ENCODE peak calls at places on chromosome 21, in seven cellular contexts. One of them, this sample, is unnamed.

GRCh38 chr21:26966978-26967913 is at the start of gene ADAMTS5:
- DNase-seq in IMR-90: peak
- DNase-seq in H1: no peak
- DNase-seq in mesendoderm: peak
- DNase-seq in H9: peak
- DNase-seq in neuronal stem cell: peak
- DNase-seq in trophoblast cell: peak
- DNase-seq in this sample: peak

GRCh38 chr21:43600642-43601397 is 58.5 kb downstream of the HSF2BP start:
- DNase-seq in IMR-90: peak
- DNase-seq in H1: no peak
- DNase-seq in mesendoderm: no peak
- DNase-seq in H9: no peak
- DNase-seq in neuronal stem cell: no peak
- DNase-seq in trophoblast cell: peak
- DNase-seq in this sample: peak

GRCh38 chr21:40388046-40388445 is 458.9 kb downstream of the DSCAM start:
- DNase-seq in IMR-90: no peak
- DNase-seq in H1: no peak
- DNase-seq in mesendoderm: no peak
- DNase-seq in H9: no peak
- DNase-seq in neuronal stem cell: no peak
- DNase-seq in trophoblast cell: no peak
- DNase-seq in this sample: no peak

GRCh38 chr21:34983680-34984086 is 65.4 kb downstream of the RUNX1 start:
- DNase-seq in IMR-90: peak
- DNase-seq in H1: no peak
- DNase-seq in mesendoderm: no peak
- DNase-seq in H9: no peak
- DNase-seq in neuronal stem cell: no peak
- DNase-seq in trophoblast cell: peak
- DNase-seq in this sample: peak

GRCh38 chr21:35136586-35137254 is 87.6 kb upstream of the RUNX1 start:
- DNase-seq in IMR-90: peak
- DNase-seq in H1: no peak
- DNase-seq in mesendoderm: peak
- DNase-seq in H9: no peak
- DNase-seq in neuronal stem cell: no peak
- DNase-seq in trophoblast cell: peak
- DNase-seq in this sample: peak

GRCh38 chr21:35824136-35824535 is 236.2 kb downstream of the SETD4 start:
- DNase-seq in IMR-90: no peak
- DNase-seq in H1: no peak
- DNase-seq in mesendoderm: no peak
- DNase-seq in H9: no peak
- DNase-seq in neuronal stem cell: no peak
- DNase-seq in trophoblast cell: no peak
- DNase-seq in this sample: no peak

GRCh38 chr21:17925900-17926299 is 106.7 kb upstream of the C21orf91 start:
- DNase-seq in IMR-90: peak
- DNase-seq in H1: no peak
- DNase-seq in mesendoderm: peak
- DNase-seq in H9: no peak
- DNase-seq in neuronal stem cell: no peak
- DNase-seq in trophoblast cell: peak
- DNase-seq in this sample: peak

GRCh38 chr21:44487831-44488230 is 32.5 kb downstream of the LRRC3 start:
- DNase-seq in IMR-90: peak
- DNase-seq in H1: peak
- DNase-seq in mesendoderm: peak
- DNase-seq in H9: no peak
- DNase-seq in neuronal stem cell: no peak
- DNase-seq in trophoblast cell: peak
- DNase-seq in this sample: peak

GRCh38 chr21:26515257-26515656 is 57.8 kb downstream of the CYYR1 start:
- DNase-seq in IMR-90: no peak
- DNase-seq in H1: no peak
- DNase-seq in mesendoderm: no peak
- DNase-seq in H9: no peak
- DNase-seq in neuronal stem cell: no peak
- DNase-seq in trophoblast cell: no peak
- DNase-seq in this sample: no peak

GRCh38 chr21:43824250-43824882 is 35.0 kb downstream of the RRP1 start:
- DNase-seq in IMR-90: peak
- DNase-seq in H1: no peak
- DNase-seq in mesendoderm: no peak
- DNase-seq in H9: no peak
- DNase-seq in neuronal stem cell: no peak
- DNase-seq in trophoblast cell: no peak
- DNase-seq in this sample: peak

GRCh38 chr21:29080454-29080930 is 7.0 kb upstream of the CCT8 start:
- DNase-seq in IMR-90: peak
- DNase-seq in H1: no peak
- DNase-seq in mesendoderm: no peak
- DNase-seq in H9: no peak
- DNase-seq in neuronal stem cell: no peak
- DNase-seq in trophoblast cell: no peak
- DNase-seq in this sample: no peak

GRCh38 chr21:44618909-44619308 is 7.0 kb downstream of the KRTAP10-8 start:
- DNase-seq in IMR-90: no peak
- DNase-seq in H1: no peak
- DNase-seq in mesendoderm: no peak
- DNase-seq in H9: no peak
- DNase-seq in neuronal stem cell: no peak
- DNase-seq in trophoblast cell: no peak
- DNase-seq in this sample: no peak

GRCh38 chr21:37871121-37871862 is 45.0 kb downstream of the KCNJ6 start:
- DNase-seq in IMR-90: peak
- DNase-seq in H1: no peak
- DNase-seq in mesendoderm: no peak
- DNase-seq in H9: no peak
- DNase-seq in neuronal stem cell: no peak
- DNase-seq in trophoblast cell: no peak
- DNase-seq in this sample: peak

GRCh38 chr21:17388226-17388625 is 124.6 kb upstream of the CXADR start:
- DNase-seq in IMR-90: no peak
- DNase-seq in H1: no peak
- DNase-seq in mesendoderm: peak
- DNase-seq in H9: no peak
- DNase-seq in neuronal stem cell: no peak
- DNase-seq in trophoblast cell: no peak
- DNase-seq in this sample: no peak

GRCh38 chr21:37927711-37928110 is 11.5 kb upstream of the KCNJ6 start:
- DNase-seq in IMR-90: no peak
- DNase-seq in H1: no peak
- DNase-seq in mesendoderm: no peak
- DNase-seq in H9: no peak
- DNase-seq in neuronal stem cell: no peak
- DNase-seq in trophoblast cell: no peak
- DNase-seq in this sample: no peak

GRCh38 chr21:27636671-27637070 is 669.8 kb upstream of the ADAMTS5 start:
- DNase-seq in IMR-90: no peak
- DNase-seq in H1: no peak
- DNase-seq in mesendoderm: no peak
- DNase-seq in H9: no peak
- DNase-seq in neuronal stem cell: no peak
- DNase-seq in trophoblast cell: no peak
- DNase-seq in this sample: no peak

GRCh38 chr21:36165356-36165755 is 8.7 kb downstream of the DOP1B start:
- DNase-seq in IMR-90: no peak
- DNase-seq in H1: no peak
- DNase-seq in mesendoderm: no peak
- DNase-seq in H9: no peak
- DNase-seq in neuronal stem cell: no peak
- DNase-seq in trophoblast cell: no peak
- DNase-seq in this sample: no peak

GRCh38 chr21:39079617-39080016 is 103.6 kb downstream of the PSMG1 start:
- DNase-seq in IMR-90: peak
- DNase-seq in H1: no peak
- DNase-seq in mesendoderm: no peak
- DNase-seq in H9: no peak
- DNase-seq in neuronal stem cell: no peak
- DNase-seq in trophoblast cell: peak
- DNase-seq in this sample: peak

GRCh38 chr21:36747815-36748381 is 49.0 kb downstream of the SIM2 start:
- DNase-seq in IMR-90: peak
- DNase-seq in H1: no peak
- DNase-seq in mesendoderm: peak
- DNase-seq in H9: peak
- DNase-seq in neuronal stem cell: peak
- DNase-seq in trophoblast cell: peak
- DNase-seq in this sample: peak

GRCh38 chr21:43936186-43936967 is 71.4 kb downstream of the AGPAT3 start:
- DNase-seq in IMR-90: no peak
- DNase-seq in H1: no peak
- DNase-seq in mesendoderm: no peak
- DNase-seq in H9: no peak
- DNase-seq in neuronal stem cell: no peak
- DNase-seq in trophoblast cell: no peak
- DNase-seq in this sample: no peak

GRCh38 chr21:41753001-41753725 is 13.7 kb downstream of the RIPK4 start:
- DNase-seq in IMR-90: no peak
- DNase-seq in H1: no peak
- DNase-seq in mesendoderm: no peak
- DNase-seq in H9: no peak
- DNase-seq in neuronal stem cell: no peak
- DNase-seq in trophoblast cell: no peak
- DNase-seq in this sample: no peak
- H3K18ac ChIP-seq in IMR-90: no peak
- H3K18ac ChIP-seq in H1: no peak
- H3K18ac ChIP-seq in mesendoderm: no peak
- H3K18ac ChIP-seq in H9: no peak
- H3K18ac ChIP-seq in neuronal stem cell: peak
- H3K18ac ChIP-seq in trophoblast cell: no peak
- H3K18ac ChIP-seq in this sample: no peak

GRCh38 chr21:42293649-42294272 is 21.4 kb downstream of the TFF3 start:
- DNase-seq in IMR-90: no peak
- DNase-seq in H1: no peak
- DNase-seq in mesendoderm: no peak
- DNase-seq in H9: no peak
- DNase-seq in neuronal stem cell: no peak
- DNase-seq in trophoblast cell: no peak
- DNase-seq in this sample: no peak
- H3K18ac ChIP-seq in IMR-90: no peak
- H3K18ac ChIP-seq in H1: no peak
- H3K18ac ChIP-seq in mesendoderm: no peak
- H3K18ac ChIP-seq in H9: no peak
- H3K18ac ChIP-seq in neuronal stem cell: peak
- H3K18ac ChIP-seq in trophoblast cell: no peak
- H3K18ac ChIP-seq in this sample: no peak

GRCh38 chr21:45816794-45817193 is 164.8 kb upstream of the COL6A1 start:
- DNase-seq in IMR-90: no peak
- DNase-seq in H1: no peak
- DNase-seq in mesendoderm: no peak
- DNase-seq in H9: no peak
- DNase-seq in neuronal stem cell: no peak
- DNase-seq in trophoblast cell: no peak
- DNase-seq in this sample: no peak

GRCh38 chr21:45819478-45820170 is 161.9 kb upstream of the COL6A1 start:
- DNase-seq in IMR-90: no peak
- DNase-seq in H1: no peak
- DNase-seq in mesendoderm: no peak
- DNase-seq in H9: no peak
- DNase-seq in neuronal stem cell: no peak
- DNase-seq in trophoblast cell: no peak
- DNase-seq in this sample: no peak

GRCh38 chr21:45818904-45819285 is 162.7 kb upstream of the COL6A1 start:
- DNase-seq in IMR-90: peak
- DNase-seq in H1: no peak
- DNase-seq in mesendoderm: no peak
- DNase-seq in H9: no peak
- DNase-seq in neuronal stem cell: no peak
- DNase-seq in trophoblast cell: peak
- DNase-seq in this sample: peak

GRCh38 chr21:45818276-45818903 is 163.2 kb upstream of the COL6A1 start:
- DNase-seq in IMR-90: peak
- DNase-seq in H1: no peak
- DNase-seq in mesendoderm: peak
- DNase-seq in H9: no peak
- DNase-seq in neuronal stem cell: no peak
- DNase-seq in trophoblast cell: peak
- DNase-seq in this sample: peak

DNA sequence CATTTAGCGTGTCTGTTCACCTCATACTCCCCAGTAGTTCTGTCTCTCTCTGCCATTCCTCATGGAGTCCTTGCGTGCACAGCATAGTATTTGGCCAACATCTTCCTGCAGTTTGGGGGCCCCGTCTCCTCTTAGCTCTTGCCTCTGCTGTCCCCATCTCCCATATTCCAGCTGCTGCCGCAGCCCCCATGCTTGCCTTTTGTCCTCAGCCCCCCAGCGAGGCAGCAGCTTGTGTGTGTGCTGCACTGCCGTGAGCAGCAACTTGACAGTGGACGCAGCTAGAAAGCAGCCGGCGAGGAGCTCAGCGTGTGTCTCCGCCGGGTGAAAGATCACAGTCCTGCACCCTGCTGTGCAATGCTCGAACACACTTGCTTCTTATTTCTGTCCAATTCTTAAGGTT is 164.2 kb upstream of the COL6A1 start:
- DNase-seq in IMR-90: no peak
- DNase-seq in H1: no peak
- DNase-seq in mesendoderm: no peak
- DNase-seq in H9: no peak
- DNase-seq in neuronal stem cell: no peak
- DNase-seq in trophoblast cell: no peak
- DNase-seq in this sample: no peak
- H3K18ac ChIP-seq in IMR-90: no peak
- H3K18ac ChIP-seq in H1: no peak
- H3K18ac ChIP-seq in mesendoderm: no peak
- H3K18ac ChIP-seq in H9: no peak
- H3K18ac ChIP-seq in neuronal stem cell: peak
- H3K18ac ChIP-seq in trophoblast cell: no peak
- H3K18ac ChIP-seq in this sample: no peak

DNA sequence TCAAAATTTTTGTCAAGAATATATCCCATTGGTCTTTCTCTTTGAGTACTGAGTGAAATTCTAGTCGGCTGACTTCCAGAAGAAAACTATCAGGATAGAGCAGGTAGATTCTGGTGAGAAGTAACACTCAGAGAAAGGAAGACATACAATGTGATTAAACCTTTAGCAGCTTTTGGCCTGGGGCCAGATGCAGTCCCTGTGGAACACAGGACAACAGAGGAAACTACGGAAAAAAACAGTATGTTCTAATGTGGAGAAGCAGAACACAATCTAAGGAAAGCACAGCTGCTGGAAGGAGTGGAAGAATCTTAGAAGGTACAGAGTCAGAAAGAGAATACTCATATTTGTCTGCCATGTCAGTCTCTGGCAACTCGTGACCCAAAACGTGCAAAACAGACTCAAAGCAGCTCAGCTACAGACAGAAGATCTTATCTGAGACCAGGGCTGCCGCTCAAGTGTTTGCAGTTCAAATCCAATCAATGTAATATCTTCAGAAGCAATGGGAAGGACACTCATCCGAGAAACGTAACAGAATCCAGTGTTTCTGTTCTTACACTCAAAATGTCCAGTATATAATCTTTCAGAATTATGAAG is 283.8 kb downstream of the MRPL39 start:
- DNase-seq in IMR-90: no peak
- DNase-seq in H1: no peak
- DNase-seq in mesendoderm: no peak
- DNase-seq in H9: no peak
- DNase-seq in neuronal stem cell: no peak
- DNase-seq in trophoblast cell: no peak
- DNase-seq in this sample: no peak
- H3K18ac ChIP-seq in IMR-90: no peak
- H3K18ac ChIP-seq in H1: no peak
- H3K18ac ChIP-seq in mesendoderm: no peak
- H3K18ac ChIP-seq in H9: no peak
- H3K18ac ChIP-seq in neuronal stem cell: no peak
- H3K18ac ChIP-seq in trophoblast cell: no peak
- H3K18ac ChIP-seq in this sample: no peak

GRCh38 chr21:20570824-20571232 is 427.4 kb upstream of the NCAM2 start:
- DNase-seq in IMR-90: no peak
- DNase-seq in H1: peak
- DNase-seq in mesendoderm: peak
- DNase-seq in H9: peak
- DNase-seq in neuronal stem cell: peak
- DNase-seq in trophoblast cell: no peak
- DNase-seq in this sample: peak
- H3K18ac ChIP-seq in IMR-90: no peak
- H3K18ac ChIP-seq in H1: no peak
- H3K18ac ChIP-seq in mesendoderm: no peak
- H3K18ac ChIP-seq in H9: no peak
- H3K18ac ChIP-seq in neuronal stem cell: no peak
- H3K18ac ChIP-seq in trophoblast cell: no peak
- H3K18ac ChIP-seq in this sample: no peak

This sample was measured in mesenchymal stem cell.